ENCODE peak calls at places on chromosomes 2 and 18, in six cellular contexts. D, L, Q, E, J and X are unnamed samples.

GRCh38 chr2:18268400-18268799 is 292.1 kb downstream of the RDH14 start:
- DNase-seq in D (no peak), L (no peak), Q (peak; percentile 23), E (no peak), J (no peak), X (no peak)

GRCh38 chr2:100982431-100982861 is 19.6 kb upstream of the RPL31 start:
- DNase-seq in D (no peak), L (no peak), Q (no peak), E (no peak), J (peak; percentile 54), X (no peak)

GRCh38 chr2:151051584-151052220 is 210.0 kb downstream of the RBM43 start:
- DNase-seq in D (no peak), L (peak; percentile 46), Q (peak; percentile 60), E (peak; percentile 26), J (no peak), X (no peak)

GRCh38 chr2:88671786-88672427 is 19.6 kb upstream of the RPIA start:
- DNase-seq in D (no peak), L (no peak), Q (peak; percentile 54), E (peak; percentile 19), J (peak; percentile 36), X (no peak)

GRCh38 chr2:73134471-73134870 is 21.7 kb upstream of the RAB11FIP5 start:
- DNase-seq in D (no peak), L (no peak), Q (no peak), E (no peak), J (no peak), X (no peak)

GRCh38 chr2:73218298-73218697 is 4.3 kb downstream of the SMYD5 start:
- DNase-seq in D (no peak), L (no peak), Q (peak; percentile 34), E (no peak), J (no peak), X (no peak)

GRCh38 chr2:241592126-241592845 is 33.7 kb downstream of the BOK start:
- DNase-seq in D (no peak), L (no peak), Q (no peak), E (no peak), J (no peak), X (no peak)

GRCh38 chr18:8314123-8314522 is 295.1 kb upstream of the RAB12 start:
- DNase-seq in D (no peak), L (no peak), Q (no peak), E (no peak), J (no peak), X (no peak)

GRCh38 chr2:119744335-119744939 is 15.3 kb upstream of the PTPN4 start:
- DNase-seq in D (no peak), L (no peak), Q (peak; percentile 90), E (peak; percentile 54), J (no peak), X (no peak)

GRCh38 chr2:152165306-152165705 is 10.3 kb downstream of the STAM2 start:
- DNase-seq in D (no peak), L (no peak), Q (no peak), E (no peak), J (no peak), X (no peak)

GRCh38 chr2:32805104-32806095 is 141.4 kb upstream of the LTBP1 start:
- DNase-seq in D (no peak), L (no peak), Q (peak; percentile 12), E (no peak), J (no peak), X (no peak)

GRCh38 chr2:95074663-95075439 is 46.8 kb downstream of the MRPS5 start:
- DNase-seq in D (no peak), L (no peak), Q (no peak), E (no peak), J (no peak), X (no peak)

GRCh38 chr2:191304939-191305875 is 60.0 kb downstream of the MYO1B start:
- DNase-seq in D (no peak), L (peak; percentile 68), Q (peak; percentile 97), E (no peak), J (no peak), X (no peak)

GRCh38 chr2:212237350-212238095 is 301.1 kb downstream of the ERBB4 start:
- DNase-seq in D (peak; percentile 11), L (no peak), Q (no peak), E (no peak), J (peak; percentile 60), X (no peak)

GRCh38 chr2:64640153-64641044 is 13.3 kb downstream of the SERTAD2 start:
- DNase-seq in D (no peak), L (no peak), Q (peak; percentile 65), E (no peak), J (no peak), X (no peak)

DNA sequence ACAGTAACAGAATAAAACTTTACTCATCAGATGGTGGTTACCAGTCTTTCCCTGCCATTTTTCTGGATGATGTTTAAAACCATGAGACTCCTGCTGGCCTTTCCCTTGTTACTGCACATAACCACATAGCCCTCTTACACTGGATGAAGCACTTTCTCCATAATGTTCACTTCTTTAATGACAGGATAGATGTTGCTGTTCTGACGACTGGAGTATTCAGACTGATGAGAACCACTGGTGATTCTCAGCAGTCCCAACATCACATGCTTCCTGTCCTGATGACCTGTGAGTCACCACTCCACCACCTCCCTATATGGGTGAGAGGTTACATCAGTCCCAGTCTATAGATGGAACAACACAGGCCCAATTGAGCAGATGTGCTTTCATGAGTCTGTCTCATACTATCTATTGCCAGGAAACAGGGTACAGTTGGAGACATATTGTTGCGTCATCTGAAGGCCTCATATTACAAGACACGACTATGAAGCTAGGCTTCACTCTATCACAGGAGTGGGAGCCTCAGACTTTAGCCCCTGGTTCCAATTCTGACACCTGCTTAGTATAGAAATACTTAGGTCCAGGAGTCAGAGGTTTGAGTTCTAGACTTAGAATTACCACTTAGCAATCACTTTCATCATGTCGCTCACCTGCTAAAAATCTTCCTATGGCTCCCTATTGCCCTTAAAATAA is 145.7 kb upstream of the KLF7 start:
- DNase-seq in D (no peak), L (peak; percentile 61), Q (peak; percentile 90), E (no peak), J (no peak), X (no peak)
- H3K27ac ChIP-seq in D (no peak overlapping the region), L (no peak overlapping the region), Q (peak overlapping the region; percentile 46), E (no peak overlapping the region), J (no peak overlapping the region), X (no peak overlapping the region)

GRCh38 chr2:235618039-235618438 is 124.2 kb downstream of the AGAP1 start:
- DNase-seq in D (no peak), L (no peak), Q (no peak), E (no peak), J (no peak), X (no peak)
- H3K27ac ChIP-seq in D (peak overlapping the region; percentile 94), L (no peak overlapping the region), Q (no peak overlapping the region), E (no peak overlapping the region), J (no peak overlapping the region), X (peak overlapping the region; percentile 86)

GRCh38 chr2:231123362-231123898 is 1.4 kb downstream of the HTR2B start:
- DNase-seq in D (no peak), L (no peak), Q (peak; percentile 33), E (no peak), J (no peak), X (no peak)

GRCh38 chr2:231125272-231125671 is 430 bp upstream of the HTR2B start:
- DNase-seq in D (no peak), L (no peak), Q (no peak), E (no peak), J (no peak), X (no peak)

GRCh38 chr2:231127480-231127879 is 2.6 kb upstream of the HTR2B start:
- DNase-seq in D (no peak), L (no peak), Q (no peak), E (no peak), J (no peak), X (no peak)

GRCh38 chr2:231126123-231126522 is 1.3 kb upstream of the HTR2B start:
- DNase-seq in D (no peak), L (no peak), Q (no peak), E (no peak), J (no peak), X (no peak)

DNA sequence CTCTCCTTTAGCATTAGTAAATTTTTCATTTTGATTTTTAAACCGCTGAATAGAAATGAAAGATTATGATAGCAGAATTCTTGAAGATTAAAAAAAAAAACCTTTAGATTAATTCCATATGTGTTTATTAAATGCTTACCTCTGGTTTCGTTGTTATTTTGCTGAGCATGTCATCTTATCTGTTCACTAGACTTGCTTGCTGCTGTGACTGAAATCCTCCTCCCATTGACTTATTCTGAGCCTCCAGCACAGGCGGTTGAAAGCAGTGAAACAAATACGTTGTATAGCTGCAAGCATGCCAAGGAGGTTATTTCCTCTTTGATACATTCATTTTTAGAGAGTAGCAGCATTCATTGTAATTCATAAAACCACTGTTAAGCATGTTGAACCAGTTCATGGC is at the start of gene HTR2B:
- DNase-seq in D (no peak), L (no peak), Q (no peak), E (no peak), J (no peak), X (peak; percentile 14)
- H3K27ac ChIP-seq in D (no peak within 1 kb of the TSS), L (no peak within 1 kb of the TSS), Q (no peak within 1 kb of the TSS), E (no peak within 1 kb of the TSS), J (no peak within 1 kb of the TSS), X (no peak within 1 kb of the TSS)

GRCh38 chr2:3533836-3534235 is 14.5 kb upstream of the ADI1 start:
- DNase-seq in D (no peak), L (no peak), Q (no peak), E (no peak), J (peak; percentile 65), X (no peak)
- H3K27ac ChIP-seq in D (no peak overlapping the region), L (no peak overlapping the region), Q (no peak overlapping the region), E (no peak overlapping the region), J (no peak overlapping the region), X (no peak overlapping the region)

DNA sequence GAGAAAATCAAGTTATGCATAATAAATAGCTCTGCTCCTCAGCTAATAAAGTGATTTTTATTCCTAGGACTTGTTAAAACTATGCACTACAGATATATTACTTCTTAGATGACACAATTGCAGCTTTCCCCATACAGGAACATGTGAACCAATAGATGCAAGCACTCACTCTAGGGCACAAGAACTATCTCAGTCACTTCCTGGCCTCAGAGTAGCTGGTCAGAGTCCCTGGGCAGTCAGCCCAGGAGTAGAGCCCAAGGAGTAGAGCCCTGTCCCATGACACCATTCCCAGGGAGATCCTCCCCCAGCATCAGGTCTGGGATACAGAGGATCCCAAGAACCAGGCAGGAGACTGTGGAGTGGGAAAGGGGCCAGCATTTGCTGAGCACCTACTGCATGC is 2.7 kb downstream of the TNS1 start:
- DNase-seq in D (no peak), L (peak; percentile 81), Q (no peak), E (peak; percentile 38), J (no peak), X (no peak)
- H3K27ac ChIP-seq in D (no peak overlapping the region), L (peak overlapping the region; percentile 81), Q (no peak overlapping the region), E (no peak overlapping the region), J (no peak overlapping the region), X (no peak overlapping the region)

DNA sequence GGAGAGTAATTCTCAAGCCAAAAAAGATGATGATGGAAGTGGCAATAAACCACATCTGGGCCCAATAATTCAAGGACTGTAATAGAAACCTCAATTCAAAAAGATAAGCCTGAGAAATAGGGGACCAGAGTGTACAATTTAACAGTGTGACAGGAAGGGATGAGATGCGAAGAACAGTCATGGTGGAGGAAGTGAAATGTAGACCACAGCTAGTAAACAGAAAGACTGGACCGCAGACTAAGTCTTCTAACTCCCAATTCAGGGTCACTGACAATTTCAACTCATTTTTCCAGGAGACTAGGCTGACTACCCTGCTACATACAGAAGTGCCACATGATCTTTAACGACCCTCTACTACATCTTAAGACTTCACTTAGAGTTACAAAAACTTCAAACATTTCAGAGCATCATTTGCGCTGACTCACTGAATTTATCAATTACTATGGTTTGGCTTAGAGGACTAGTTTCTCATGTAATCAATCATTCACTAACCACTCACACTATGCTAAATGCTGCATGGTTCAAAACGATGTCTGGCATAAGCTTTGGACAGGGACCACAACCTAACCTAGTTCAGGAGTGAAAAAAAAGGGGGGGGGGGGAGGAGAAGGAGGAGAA is 9.0 kb downstream of the CUL3 start:
- DNase-seq in D (no peak), L (no peak), Q (no peak), E (no peak), J (no peak), X (no peak)
- H3K27ac ChIP-seq in D (no peak overlapping the region), L (no peak overlapping the region), Q (no peak overlapping the region), E (no peak overlapping the region), J (no peak overlapping the region), X (no peak overlapping the region)